ENCODE peak calls at places on chromosomes 5 and 9, in four cellular contexts. V is choroid plexus epithelial cell, J is heart right ventricle, O is Calu3. N is an unnamed sample.

GRCh38 chr9:2021731-2022130 is 6.6 kb downstream of the SMARCA2 start:
- DNase-seq in V (no peak), J (no peak), O (no peak), N (no peak)

GRCh38 chr9:105127863-105128220 is 116.6 kb upstream of the SLC44A1 start:
- DNase-seq in V (peak), J (no peak), O (no peak), N (no peak)

GRCh38 chr9:35570709-35571108 is 34.4 kb upstream of the TESK1 start:
- DNase-seq in V (no peak), J (no peak), O (no peak), N (no peak)

GRCh38 chr9:36913393-36914211 is 120.5 kb downstream of the PAX5 start:
- DNase-seq in V (no peak), J (no peak), O (no peak), N (no peak)

GRCh38 chr5:180294401-180294800 is 2.5 kb upstream of the MAPK9 start:
- DNase-seq in V (no peak), J (no peak), O (no peak), N (no peak)

GRCh38 chr9:27337833-27338526 is 41.0 kb upstream of the EQTN start:
- DNase-seq in V (peak), J (no peak), O (no peak), N (no peak)

GRCh38 chr5:81755320-81755719 is 4.4 kb upstream of the SSBP2 start:
- DNase-seq in V (peak), J (no peak), O (peak), N (peak)

GRCh38 chr5:2047341-2047927 is 164.7 kb upstream of the IRX4 start:
- DNase-seq in V (no peak), J (no peak), O (no peak), N (no peak)

GRCh38 chr5:347712-348284 is 26.3 kb downstream of the AHRR start:
- DNase-seq in V (no peak), J (no peak), O (no peak), N (no peak)

GRCh38 chr5:72302171-72302570 is 17.9 kb downstream of the MRPS27 start:
- DNase-seq in V (no peak), J (no peak), O (no peak), N (no peak)

GRCh38 chr5:54663876-54664275 is 146.3 kb downstream of the SNX18 start:
- DNase-seq in V (peak), J (peak), O (peak), N (peak)

GRCh38 chr5:107781451-107781850 is 110.7 kb upstream of the EFNA5 start:
- DNase-seq in V (peak), J (no peak), O (no peak), N (no peak)

GRCh38 chr5:8685704-8686103 is 816.8 kb downstream of the MTRR start:
- DNase-seq in V (no peak), J (no peak), O (no peak), N (peak)

GRCh38 chr5:137735531-137736284 is at the start of gene KLHL3:
- DNase-seq in V (peak), J (peak), O (peak), N (peak)

GRCh38 chr9:126411225-126411947 is 84.8 kb downstream of the MVB12B start:
- DNase-seq in V (no peak), J (no peak), O (no peak), N (no peak)

GRCh38 chr5:137122558-137122957 is 376.6 kb downstream of the SPOCK1 start:
- DNase-seq in V (no peak), J (no peak), O (no peak), N (no peak)

GRCh38 chr9:134502261-134503211 is 139.1 kb upstream of the COL5A1 start:
- DNase-seq in V (peak), J (peak), O (peak), N (peak)

GRCh38 chr9:136436055-136436634 is 3.5 kb downstream of the INPP5E start:
- DNase-seq in V (no peak), J (no peak), O (no peak), N (no peak)

GRCh38 chr9:84937086-84937670 is 267.6 kb downstream of the NTRK2 start:
- DNase-seq in V (no peak), J (no peak), O (no peak), N (no peak)

GRCh38 chr9:121557581-121558422 is 58.2 kb upstream of the GGTA1 start:
- DNase-seq in V (peak), J (peak), O (peak), N (peak)

GRCh38 chr5:179485845-179486575 is 64.3 kb upstream of the RUFY1 start:
- DNase-seq in V (peak), J (no peak), O (no peak), N (no peak)

GRCh38 chr5:149962040-149962439 is 1.5 kb downstream of the SLC26A2 start:
- DNase-seq in V (peak), J (no peak), O (no peak), N (peak)
- TF ChIP-seq CTCF in V (peak), J (peak), O (peak), N (peak)

GRCh38 chr9:20276762-20277161 is 345.5 kb downstream of the MLLT3 start:
- DNase-seq in V (no peak), J (no peak), O (no peak), N (no peak)

GRCh38 chr9:20271107-20271506 is 351.2 kb downstream of the MLLT3 start:
- DNase-seq in V (no peak), J (no peak), O (no peak), N (no peak)

GRCh38 chr9:20269620-20270019 is 352.7 kb downstream of the MLLT3 start:
- DNase-seq in V (no peak), J (no peak), O (no peak), N (no peak)

GRCh38 chr9:20270176-20270575 is 352.1 kb downstream of the MLLT3 start:
- DNase-seq in V (no peak), J (no peak), O (no peak), N (no peak)

DNA sequence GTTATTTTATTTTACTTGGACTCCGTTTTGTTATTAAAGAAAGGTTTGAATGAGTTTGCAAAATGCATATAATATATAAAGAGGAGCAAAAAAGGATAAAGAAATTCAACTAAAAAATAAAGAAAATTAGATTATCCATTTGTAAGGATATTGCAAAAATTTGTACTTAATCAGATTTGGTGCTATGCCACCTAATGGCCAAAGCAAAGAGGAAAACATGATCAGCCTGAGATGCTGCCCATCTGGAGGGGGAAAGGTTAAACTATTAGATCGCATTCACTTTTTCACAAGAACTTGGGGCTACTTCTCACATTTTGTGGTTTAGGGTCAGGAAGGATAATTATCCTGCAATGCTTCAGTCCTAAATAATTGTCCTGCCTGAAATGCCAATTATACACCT is 350.6 kb downstream of the MLLT3 start:
- DNase-seq in V (peak), J (no peak), O (no peak), N (no peak)
- TF ChIP-seq CTCF in V (peak), J (no peak), O (no peak), N (peak)

GRCh38 chr9:38334234-38334633 is 58.3 kb upstream of the ALDH1B1 start:
- DNase-seq in V (no peak), J (no peak), O (no peak), N (no peak)
- TF ChIP-seq CTCF in V (no peak), J (peak), O (no peak), N (peak)

DNA sequence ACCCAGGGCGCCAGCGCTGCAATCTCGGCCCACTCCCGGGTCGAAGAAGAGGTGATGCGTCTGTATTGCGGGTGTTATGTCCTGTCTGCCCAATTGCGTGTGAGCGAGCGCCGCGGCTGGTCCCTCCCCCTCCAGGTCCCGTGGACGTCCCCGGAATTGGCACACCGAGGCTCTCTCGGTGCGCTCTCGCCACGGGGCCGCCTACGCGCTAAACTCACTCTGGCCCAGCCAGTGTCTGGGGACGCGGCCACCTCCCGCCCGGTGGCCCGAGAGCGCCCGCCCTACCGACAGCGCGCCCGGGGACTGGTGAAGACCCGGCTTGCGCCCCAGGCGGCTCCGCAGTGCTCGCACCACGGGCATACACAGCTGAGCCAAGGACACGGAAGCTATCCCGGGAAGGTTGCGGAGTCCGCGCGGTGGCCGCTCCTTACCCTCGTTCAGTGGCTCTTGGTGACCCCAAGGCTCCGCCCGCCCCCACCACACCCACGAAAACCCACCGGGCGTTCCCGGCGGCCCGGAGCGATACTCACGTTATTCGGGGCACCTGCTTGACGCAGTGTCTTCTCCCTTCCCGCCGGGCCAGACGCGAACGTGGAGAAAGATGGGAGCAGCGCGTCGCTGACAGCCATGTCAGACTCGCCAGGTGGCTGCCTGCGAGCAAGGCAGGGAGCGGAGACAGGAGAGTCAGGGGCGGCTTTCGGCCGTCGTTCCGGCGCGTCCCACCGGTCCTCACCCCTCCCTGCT is 997 bp downstream of the KLF4 start:
- DNase-seq in V (peak), J (peak), O (peak), N (peak)
- TF ChIP-seq CTCF in V (no peak), J (no peak), O (no peak), N (no peak)

DNA sequence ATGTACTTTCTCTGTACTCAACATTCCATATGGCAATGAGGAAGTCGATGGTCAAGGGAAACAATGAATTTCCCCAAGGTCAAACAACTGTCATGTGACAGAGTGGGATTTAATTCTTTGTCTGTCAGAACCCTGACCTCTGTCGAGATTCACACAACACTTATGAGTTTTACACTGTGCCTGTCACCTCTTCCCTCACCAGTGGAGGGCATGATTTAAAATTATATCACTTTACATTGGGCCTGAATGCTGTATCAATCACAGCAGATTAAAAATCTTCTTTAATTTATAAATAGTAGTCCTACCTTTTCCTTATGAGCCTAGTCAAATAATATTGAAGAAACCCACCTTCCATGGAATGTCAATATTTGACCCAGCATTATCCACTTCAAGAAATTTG is 276.7 kb downstream of the CDH10 start:
- DNase-seq in V (no peak), J (no peak), O (no peak), N (no peak)
- TF ChIP-seq CTCF in V (no peak), J (no peak), O (no peak), N (no peak)

GRCh38 chr9:19948021-19948420 is 159.2 kb upstream of the SLC24A2 start:
- DNase-seq in V (no peak), J (no peak), O (no peak), N (peak)

GRCh38 chr9:19940808-19941207 is 152.0 kb upstream of the SLC24A2 start:
- DNase-seq in V (no peak), J (no peak), O (no peak), N (no peak)

DNA sequence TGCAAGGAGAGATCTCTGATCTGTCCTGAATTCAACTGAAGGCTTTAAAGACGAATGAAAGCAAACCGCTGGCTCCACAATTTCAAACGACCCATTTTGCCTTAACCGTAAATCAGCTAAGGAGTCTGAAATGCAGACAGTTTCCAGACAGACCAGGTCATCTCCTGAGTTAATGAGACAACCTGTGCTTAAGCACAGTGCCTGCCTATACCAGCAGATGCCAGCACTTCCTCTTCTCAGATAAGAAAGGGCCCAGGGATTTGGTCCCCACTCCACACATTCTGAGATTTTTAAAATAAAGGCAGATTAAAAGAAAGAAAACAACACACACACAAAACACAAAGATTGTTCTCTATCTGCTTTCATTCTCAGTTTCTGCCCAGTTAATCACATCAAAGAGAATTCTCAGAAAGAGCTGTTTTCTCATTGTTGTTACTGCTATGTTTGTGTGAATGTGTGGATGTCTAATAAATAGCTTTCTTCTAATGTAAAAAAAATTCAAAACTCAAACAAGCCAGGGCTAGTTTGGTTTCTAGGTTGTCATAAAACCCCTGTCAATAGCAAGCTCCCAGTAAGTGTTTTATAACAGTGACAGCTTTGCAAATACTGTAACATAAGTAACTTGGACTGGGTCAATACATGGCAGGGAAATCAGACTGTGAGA is 157.7 kb upstream of the SLC24A2 start:
- DNase-seq in V (peak), J (no peak), O (no peak), N (peak)
- TF ChIP-seq CTCF in V (peak), J (no peak), O (no peak), N (peak)

DNA sequence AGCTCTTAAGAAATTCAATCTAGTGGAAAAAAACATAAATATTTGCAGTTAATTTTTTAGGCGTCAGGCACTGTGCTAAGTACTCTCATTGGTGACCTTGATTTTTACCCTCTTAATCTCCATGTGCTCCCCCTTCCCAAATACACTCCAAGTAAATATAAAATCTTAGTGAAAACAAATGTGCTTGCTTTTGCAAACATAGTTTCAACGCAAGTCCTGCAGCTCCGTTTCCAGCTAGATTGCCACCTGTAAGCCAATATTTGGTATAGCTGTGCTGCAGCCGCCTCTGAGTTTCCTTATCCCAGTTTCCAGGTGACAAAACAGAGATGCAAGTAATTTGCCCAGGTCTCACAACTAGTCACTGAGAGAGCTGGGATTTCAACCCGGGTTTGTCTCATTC is 1.9 kb upstream of the MTMR12 start:
- DNase-seq in V (no peak), J (no peak), O (no peak), N (no peak)
- TF ChIP-seq CTCF in V (no peak), J (no peak), O (no peak), N (no peak)